ENCODE peak calls at places on chromosome 18, in four cellular contexts. Z is GM13976, M is Calu3, X is IMR-90. G is an unnamed sample.

GRCh38 chr18:31156831-31157763 is 5.6 kb downstream of the DSC1 start:
- DNase-seq in Z (no peak), M (peak; percentile 37), X (no peak), G (no peak)

GRCh38 chr18:54647176-54647575 is 56.1 kb downstream of the DYNAP start:
- DNase-seq in Z (peak; percentile 18), M (peak; percentile 48), X (peak; percentile 4), G (no peak)

GRCh38 chr18:37524546-37525301 is 40.9 kb downstream of the CELF4 start:
- DNase-seq in Z (no peak), M (no peak), X (no peak), G (no peak)

GRCh38 chr18:47983055-47983454 is 52.6 kb upstream of the SMAD2 start:
- DNase-seq in Z (no peak), M (no peak), X (no peak), G (no peak)

GRCh38 chr18:72652990-72653593 is 109.0 kb upstream of the CBLN2 start:
- DNase-seq in Z (peak; percentile 51), M (peak; percentile 56), X (no peak), G (no peak)

GRCh38 chr18:21933931-21934765 is 193.6 kb downstream of the MIB1 start:
- DNase-seq in Z (no peak), M (no peak), X (no peak), G (no peak)

GRCh38 chr18:43661570-43661969 is 384.3 kb upstream of the SYT4 start:
- DNase-seq in Z (no peak), M (peak; percentile 61), X (peak; percentile 83), G (no peak)

GRCh38 chr18:8507361-8507760 is 101.9 kb upstream of the RAB12 start:
- DNase-seq in Z (no peak), M (peak; percentile 16), X (peak; percentile 4), G (no peak)

GRCh38 chr18:7789853-7790552 is 222.9 kb downstream of the PTPRM start:
- DNase-seq in Z (no peak), M (peak; percentile 49), X (peak; percentile 55), G (no peak)

GRCh38 chr18:32612651-32613050 is 142.0 kb upstream of the GAREM1 start:
- DNase-seq in Z (no peak), M (no peak), X (no peak), G (no peak)

GRCh38 chr18:45528712-45529336 is 86.5 kb upstream of the SLC14A2 start:
- DNase-seq in Z (no peak), M (no peak), X (no peak), G (no peak)

GRCh38 chr18:46098616-46098933 is 479 bp upstream of the ATP5F1A start:
- DNase-seq in Z (no peak), M (no peak), X (no peak), G (no peak)

GRCh38 chr18:58208207-58208944 is 164.3 kb downstream of the NEDD4L start:
- DNase-seq in Z (no peak), M (no peak), X (peak; percentile 67), G (no peak)

GRCh38 chr18:79574938-79575525 is 104.6 kb upstream of the CTDP1 start:
- DNase-seq in Z (no peak), M (no peak), X (no peak), G (no peak)

GRCh38 chr18:22314001-22314400 is 103.7 kb downstream of the CTAGE1 start:
- DNase-seq in Z (no peak), M (no peak), X (peak; percentile 83), G (no peak)

GRCh38 chr18:31744661-31745060 is 16.0 kb downstream of the SLC25A52 start:
- DNase-seq in Z (no peak), M (no peak), X (no peak), G (no peak)

GRCh38 chr18:6979954-6980353 is 137.6 kb downstream of the LAMA1 start:
- DNase-seq in Z (no peak), M (no peak), X (no peak), G (no peak)

GRCh38 chr18:75478996-75479870 is 51.7 kb upstream of the SMIM21 start:
- DNase-seq in Z (peak; percentile 40), M (peak; percentile 13), X (peak; percentile 59), G (no peak)

GRCh38 chr18:70376914-70377258 is 88.0 kb downstream of the SOCS6 start:
- DNase-seq in Z (no peak), M (peak; percentile 52), X (no peak), G (no peak)

GRCh38 chr18:765764-766549 is 46.1 kb downstream of the YES1 start:
- DNase-seq in Z (no peak), M (no peak), X (no peak), G (no peak)

GRCh38 chr18:25533088-25533676 is 181.2 kb upstream of the ZNF521 start:
- DNase-seq in Z (no peak), M (no peak), X (no peak), G (no peak)

GRCh38 chr18:49697049-49697448 is 116.3 kb downstream of the ACAA2 start:
- DNase-seq in Z (no peak), M (no peak), X (no peak), G (no peak)
- TF ChIP-seq CTCF in Z (no peak), M (no peak), X (no peak), G (no peak)

GRCh38 chr18:35777042-35777441 is 195.4 kb upstream of the RMP24 start:
- DNase-seq in Z (no peak), M (peak; percentile 29), X (no peak), G (no peak)
- TF ChIP-seq CTCF in Z (peak; percentile 7), M (no peak), X (no peak), G (no peak)

DNA sequence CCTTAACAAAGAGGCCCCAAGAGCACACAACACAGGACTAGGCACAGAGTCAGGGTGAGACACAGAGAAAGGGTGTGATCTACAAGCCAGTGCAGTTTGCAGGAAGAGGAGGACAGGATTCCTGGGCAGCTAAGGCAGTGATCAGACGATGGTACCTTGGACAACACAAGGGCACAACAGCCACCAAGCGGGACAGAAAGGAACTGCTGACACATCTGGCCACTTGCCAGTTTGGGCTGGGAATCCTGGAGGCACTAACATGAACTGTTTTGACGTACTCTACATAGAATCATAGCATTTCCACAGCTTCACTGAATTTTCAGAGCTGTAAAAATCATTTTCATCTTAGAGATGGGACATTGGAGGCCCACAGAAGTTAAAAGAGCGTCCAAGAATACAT is 221.5 kb upstream of the SLC35G4 start:
- DNase-seq in Z (peak; percentile 34), M (peak; percentile 76), X (peak; percentile 47), G (no peak)
- TF ChIP-seq CTCF in Z (no peak), M (peak; percentile 49), X (peak; percentile 18), G (no peak)

GRCh38 chr18:62239475-62239874 is 52.4 kb downstream of the RELCH start:
- DNase-seq in Z (no peak), M (no peak), X (no peak), G (no peak)
- TF ChIP-seq CTCF in Z (no peak), M (no peak), X (no peak), G (no peak)

DNA sequence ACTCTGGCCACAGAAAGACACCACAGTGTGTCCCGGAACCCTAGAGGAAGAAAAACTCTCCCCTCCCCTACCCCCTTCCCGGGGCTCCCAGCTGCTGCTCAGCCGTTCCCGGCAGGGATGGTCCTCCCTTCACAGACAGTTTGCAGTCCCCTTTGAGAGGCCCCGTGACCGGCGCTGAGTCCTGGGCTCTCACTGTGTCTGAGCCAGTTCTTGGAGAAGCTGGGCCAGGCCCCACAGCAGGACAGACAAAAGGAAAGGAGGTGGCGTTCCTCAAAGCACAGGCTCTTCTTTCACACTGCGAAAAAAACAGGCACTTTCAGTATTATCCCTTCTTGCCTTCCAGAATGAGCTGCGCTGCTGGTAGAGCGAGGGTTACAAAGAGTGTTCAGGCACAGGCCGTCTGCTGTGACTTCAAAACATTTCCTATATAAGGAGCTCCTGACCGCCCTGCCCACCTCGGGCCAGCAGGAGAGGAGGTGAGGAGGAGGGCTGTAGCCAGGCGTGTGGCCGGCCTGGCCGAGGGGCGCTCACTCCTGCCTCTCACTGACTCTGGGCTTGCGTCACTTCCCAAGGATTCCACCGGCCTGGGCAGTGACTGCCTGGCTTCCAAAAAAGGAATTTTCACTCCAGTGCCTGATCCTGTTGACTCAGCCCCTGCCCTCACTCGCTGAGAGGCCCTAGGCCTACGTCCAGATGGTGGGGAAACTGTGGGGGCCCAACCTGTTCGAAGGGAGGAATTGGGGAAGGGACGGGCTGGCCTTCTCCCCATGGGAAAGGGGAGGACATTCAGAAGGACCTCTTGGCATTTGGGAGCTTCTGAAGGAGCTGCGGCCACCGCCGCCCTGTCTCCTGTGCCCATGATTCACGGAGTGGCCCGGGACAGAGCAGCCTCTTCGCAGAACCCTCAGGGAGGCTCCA is 24.9 kb downstream of the CIDEA start:
- DNase-seq in Z (no peak), M (no peak), X (peak; percentile 98), G (no peak)
- TF ChIP-seq CTCF in Z (no peak), M (no peak), X (peak; percentile 2), G (no peak)